ENCODE peak calls at places on chromosomes 11 and 22, in seven cellular contexts. Z, G, B, J, W, P and I are unnamed samples.
A peak's percentile ranks its signal among the peaks of the same experiment; 100 is the strongest.

GRCh38 chr11:2519517-2519878 is 74.7 kb downstream of the KCNQ1 start:
- DNase-seq in Z (no peak), G (no peak), B (no peak), J (no peak), W (no peak), P (no peak), I (no peak)

GRCh38 chr11:67056640-67057409 is at the start of gene RHOD:
- DNase-seq in Z (peak; percentile 60), G (peak; percentile 24), B (peak; percentile 33), J (peak; percentile 50), W (no peak), P (no peak), I (peak; percentile 14)

GRCh38 chr22:30940655-30941362 is 27.8 kb downstream of the MORC2 start:
- DNase-seq in Z (peak; percentile 24), G (peak; percentile 59), B (no peak), J (no peak), W (no peak), P (no peak), I (peak; percentile 22)

GRCh38 chr11:86664930-86665329 is 7.5 kb downstream of the ME3 start:
- DNase-seq in Z (no peak), G (no peak), B (peak; percentile 85), J (no peak), W (no peak), P (peak; percentile 11), I (no peak)

GRCh38 chr22:25903294-25903693 is 161.3 kb downstream of the MYO18B start:
- DNase-seq in Z (peak; percentile 3), G (no peak), B (no peak), J (no peak), W (no peak), P (no peak), I (no peak)

GRCh38 chr11:59783632-59784090 is 26.9 kb downstream of the MRPL16 start:
- DNase-seq in Z (no peak), G (peak; percentile 17), B (no peak), J (no peak), W (no peak), P (no peak), I (no peak)

GRCh38 chr22:19867617-19868016 is 12.9 kb upstream of the GNB1L start:
- DNase-seq in Z (no peak), G (no peak), B (no peak), J (no peak), W (no peak), P (no peak), I (no peak)

GRCh38 chr22:49999063-49999900 is 13.3 kb downstream of the IL17REL start:
- DNase-seq in Z (no peak), G (no peak), B (no peak), J (no peak), W (no peak), P (no peak), I (no peak)

GRCh38 chr11:134373591-134374052 is 38.4 kb downstream of the B3GAT1 start:
- DNase-seq in Z (no peak), G (no peak), B (no peak), J (no peak), W (no peak), P (no peak), I (no peak)

GRCh38 chr11:118953265-118953664 is 2.8 kb upstream of the UPK2 start:
- DNase-seq in Z (no peak), G (peak; percentile 20), B (peak; percentile 22), J (peak; percentile 38), W (peak; percentile 70), P (peak; percentile 12), I (no peak)

GRCh38 chr11:123231263-123231662 is 36.2 kb upstream of the CLMP start:
- DNase-seq in Z (no peak), G (no peak), B (no peak), J (peak; percentile 98), W (no peak), P (no peak), I (no peak)

GRCh38 chr11:41175304-41175972 is 284.0 kb downstream of the LRRC4C start:
- DNase-seq in Z (no peak), G (no peak), B (no peak), J (no peak), W (no peak), P (no peak), I (no peak)

GRCh38 chr11:44949160-44950035 is 1.3 kb downstream of the TP53I11 start:
- DNase-seq in Z (peak; percentile 21), G (peak; percentile 11), B (peak; percentile 11), J (peak; percentile 47), W (no peak), P (no peak), I (no peak)

GRCh38 chr22:36135306-36135705 is 25.2 kb downstream of the APOL3 start:
- DNase-seq in Z (no peak), G (no peak), B (no peak), J (no peak), W (no peak), P (no peak), I (no peak)

GRCh38 chr11:84300112-84300511 is 1013.9 kb upstream of the CCDC90B start:
- DNase-seq in Z (no peak), G (no peak), B (no peak), J (no peak), W (no peak), P (no peak), I (no peak)

GRCh38 chr22:41908409-41909289 is 6.2 kb downstream of the SHISA8 start:
- DNase-seq in Z (no peak), G (peak; percentile 46), B (no peak), J (no peak), W (no peak), P (no peak), I (no peak)

GRCh38 chr22:41074466-41074865 is 17.9 kb upstream of the EP300 start:
- DNase-seq in Z (no peak), G (no peak), B (no peak), J (no peak), W (no peak), P (no peak), I (no peak)

GRCh38 chr11:12538889-12539421 is 135.3 kb upstream of the TEAD1 start:
- DNase-seq in Z (no peak), G (no peak), B (no peak), J (no peak), W (no peak), P (no peak), I (no peak)

GRCh38 chr11:55673860-55674259 is 11.9 kb downstream of the OR4C6 start:
- DNase-seq in Z (no peak), G (no peak), B (no peak), J (no peak), W (no peak), P (no peak), I (no peak)

GRCh38 chr22:22533417-22533816 is 13.3 kb upstream of the ZNF280A start:
- DNase-seq in Z (no peak), G (no peak), B (no peak), J (no peak), W (no peak), P (no peak), I (no peak)

GRCh38 chr22:32119568-32120235 is 39.4 kb downstream of the C22orf42 start:
- DNase-seq in Z (no peak), G (no peak), B (no peak), J (no peak), W (no peak), P (no peak), I (no peak)

GRCh38 chr11:6635082-6635932 is 16.1 kb upstream of the TPP1 start:
- DNase-seq in Z (no peak), G (no peak), B (no peak), J (peak; percentile 67), W (no peak), P (no peak), I (no peak)

GRCh38 chr11:47408598-47409439 is 429 bp downstream of the SLC39A13 start:
- DNase-seq in Z (no peak), G (no peak), B (no peak), J (peak; percentile 91), W (no peak), P (no peak), I (no peak)

GRCh38 chr22:24843048-24843447 is 37.0 kb downstream of the SGSM1 start:
- DNase-seq in Z (no peak), G (no peak), B (no peak), J (no peak), W (no peak), P (no peak), I (no peak)

GRCh38 chr11:65618763-65619162 is 3.2 kb downstream of the PCNX3 start:
- DNase-seq in Z (no peak), G (no peak), B (no peak), J (no peak), W (no peak), P (no peak), I (no peak)

GRCh38 chr11:32574446-32574845 is 9.2 kb upstream of the EIF3M start:
- DNase-seq in Z (no peak), G (no peak), B (no peak), J (no peak), W (no peak), P (no peak), I (no peak)

GRCh38 chr11:70739811-70740474 is 341.6 kb downstream of the CTTN start:
- DNase-seq in Z (no peak), G (no peak), B (no peak), J (no peak), W (no peak), P (no peak), I (no peak)

GRCh38 chr11:116360542-116360941 is 412.2 kb downstream of the BUD13 start:
- DNase-seq in Z (no peak), G (no peak), B (no peak), J (no peak), W (no peak), P (no peak), I (no peak)